ENCODE peak calls at places on chromosomes 11 and 22, in four cellular contexts. Q, G, F and Z are unnamed samples.

GRCh38 chr22:40533712-40534378 is 102.7 kb downstream of the MRTFA start:
- DNase-seq in Q (no peak), G (no peak), F (no peak), Z (no peak)

GRCh38 chr22:22576244-22576988 is 17.4 kb upstream of the PRAME start:
- DNase-seq in Q (peak; percentile 57), G (peak; percentile 49), F (peak; percentile 49), Z (no peak)

GRCh38 chr11:20154381-20154780 is 5.9 kb downstream of the DBX1 start:
- DNase-seq in Q (no peak), G (no peak), F (no peak), Z (no peak)

GRCh38 chr11:44032304-44033085 is 15.3 kb upstream of the ACCSL start:
- DNase-seq in Q (no peak), G (no peak), F (peak; percentile 33), Z (no peak)

GRCh38 chr11:69931994-69932910 is 113.0 kb upstream of the FGF3 start:
- DNase-seq in Q (peak; percentile 59), G (no peak), F (no peak), Z (no peak)

GRCh38 chr22:33835196-33835788 is 85.0 kb downstream of the LARGE1 start:
- DNase-seq in Q (no peak), G (no peak), F (no peak), Z (no peak)

GRCh38 chr11:7677071-7677470 is 3.8 kb upstream of the CYB5R2 start:
- DNase-seq in Q (no peak), G (no peak), F (no peak), Z (no peak)

GRCh38 chr11:68925613-68926012 is 21.9 kb downstream of the IGHMBP2 start:
- DNase-seq in Q (no peak), G (no peak), F (no peak), Z (no peak)

GRCh38 chr11:71212871-71213559 is 39.4 kb downstream of the SHANK2 start:
- DNase-seq in Q (peak; percentile 30), G (no peak), F (no peak), Z (no peak)

GRCh38 chr11:113184498-113184897 is 129.9 kb upstream of the TTC12 start:
- DNase-seq in Q (no peak), G (no peak), F (no peak), Z (no peak)

GRCh38 chr22:26489447-26490036 is 5.9 kb downstream of the SRRD start:
- DNase-seq in Q (no peak), G (no peak), F (no peak), Z (no peak)

GRCh38 chr11:19650929-19651487 is 61.6 kb upstream of the NAV2 start:
- DNase-seq in Q (no peak), G (no peak), F (no peak), Z (no peak)

GRCh38 chr11:109939176-109939810 is 153.9 kb upstream of the ZC3H12C start:
- DNase-seq in Q (peak; percentile 59), G (no peak), F (peak; percentile 58), Z (peak; percentile 63)

GRCh38 chr11:31240340-31240904 is 129.1 kb downstream of the DCDC1 start:
- DNase-seq in Q (peak; percentile 42), G (no peak), F (peak; percentile 17), Z (peak; percentile 33)

GRCh38 chr11:33444835-33445594 is 187.8 kb downstream of the HIPK3 start:
- DNase-seq in Q (no peak), G (no peak), F (no peak), Z (no peak)

GRCh38 chr11:27100534-27100933 is 59.9 kb downstream of the BBOX1 start:
- DNase-seq in Q (no peak), G (no peak), F (no peak), Z (no peak)

GRCh38 chr22:21044931-21045584 is 688 bp upstream of the LRRC74B start:
- DNase-seq in Q (no peak), G (no peak), F (no peak), Z (no peak)

GRCh38 chr22:46922037-46922436 is 159.6 kb downstream of the TBC1D22A start:
- DNase-seq in Q (no peak), G (no peak), F (no peak), Z (no peak)

GRCh38 chr11:69489746-69490365 is 8.4 kb downstream of the LINC01488 start:
- DNase-seq in Q (no peak), G (no peak), F (no peak), Z (no peak)

GRCh38 chr11:117554601-117555333 is 227.1 kb downstream of the CEP164 start:
- DNase-seq in Q (no peak), G (no peak), F (no peak), Z (peak; percentile 44)

GRCh38 chr22:47008208-47008885 is 245.9 kb downstream of the TBC1D22A start:
- DNase-seq in Q (peak; percentile 3), G (no peak), F (no peak), Z (no peak)

GRCh38 chr11:40544162-40544561 is 915.3 kb downstream of the LRRC4C start:
- DNase-seq in Q (no peak), G (no peak), F (no peak), Z (no peak)

GRCh38 chr22:41913842-41914534 is 886 bp downstream of the SHISA8 start:
- DNase-seq in Q (no peak), G (no peak), F (no peak), Z (no peak)
- H3K4me3 ChIP-seq in Q (peak overlapping the region; percentile 24), G (no peak overlapping the region), F (no peak overlapping the region), Z (no peak overlapping the region)

DNA sequence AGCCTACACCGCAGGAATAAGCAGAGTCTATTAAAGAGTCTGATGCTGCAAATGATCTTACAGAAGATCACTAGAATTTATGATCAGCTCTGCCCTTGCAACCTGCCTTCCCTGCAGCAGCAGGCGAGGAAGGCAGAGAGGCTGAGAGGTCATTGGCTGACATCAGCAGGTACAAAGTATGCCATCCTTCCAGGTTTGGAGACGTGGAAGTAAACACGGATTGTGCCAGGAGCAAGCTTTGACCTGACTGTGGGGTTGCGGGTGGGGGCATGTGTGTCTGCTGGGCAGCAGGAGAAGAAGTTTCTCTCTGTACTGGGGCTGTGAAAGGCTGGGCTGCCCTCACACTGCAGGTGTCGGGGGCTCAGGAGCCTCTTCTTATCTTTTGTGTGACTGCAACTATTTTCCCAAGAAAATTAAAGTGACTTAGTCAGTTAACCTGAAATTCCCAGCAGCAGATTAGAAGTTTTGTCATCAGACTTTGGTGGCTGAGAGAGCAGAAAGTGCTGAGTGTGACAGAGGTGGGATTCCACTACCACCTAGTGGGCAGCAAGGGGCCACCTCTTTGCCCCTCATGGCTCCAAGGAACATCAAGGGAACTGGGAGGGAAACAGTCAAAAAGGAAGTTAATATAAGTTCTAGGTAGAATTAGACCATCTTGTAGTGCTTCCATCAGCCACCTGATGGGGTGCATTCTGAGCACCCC is 565.9 kb downstream of the ETS1 start:
- DNase-seq in Q (no peak), G (no peak), F (no peak), Z (no peak)
- TF ChIP-seq CTCF in Q (peak; percentile 66), G (no peak), F (no peak), Z (peak; percentile 17)

GRCh38 chr11:63761870-63762661 is 6.5 kb downstream of the ZFTA start:
- DNase-seq in Q (no peak), G (no peak), F (peak; percentile 22), Z (no peak)

GRCh38 chr11:63764201-63764711 is 4.3 kb downstream of the ZFTA start:
- DNase-seq in Q (no peak), G (no peak), F (peak; percentile 16), Z (no peak)

GRCh38 chr11:63761173-63761572 is 7.4 kb downstream of the ZFTA start:
- DNase-seq in Q (no peak), G (no peak), F (no peak), Z (no peak)

GRCh38 chr11:63763506-63764200 is 4.9 kb downstream of the ZFTA start:
- DNase-seq in Q (no peak), G (no peak), F (peak; percentile 17), Z (no peak)

GRCh38 chr11:63762662-63763505 is 5.7 kb downstream of the ZFTA start:
- DNase-seq in Q (no peak), G (peak; percentile 54), F (peak; percentile 40), Z (no peak)
- H3K4me3 ChIP-seq in Q (no peak overlapping the region), G (peak overlapping the region; percentile 50), F (no peak overlapping the region), Z (no peak overlapping the region)

GRCh38 chr11:13534358-13534757 is 38.6 kb upstream of the PTH start:
- DNase-seq in Q (no peak), G (no peak), F (no peak), Z (no peak)

GRCh38 chr11:13538044-13538443 is 42.2 kb upstream of the PTH start:
- DNase-seq in Q (no peak), G (no peak), F (no peak), Z (no peak)

DNA sequence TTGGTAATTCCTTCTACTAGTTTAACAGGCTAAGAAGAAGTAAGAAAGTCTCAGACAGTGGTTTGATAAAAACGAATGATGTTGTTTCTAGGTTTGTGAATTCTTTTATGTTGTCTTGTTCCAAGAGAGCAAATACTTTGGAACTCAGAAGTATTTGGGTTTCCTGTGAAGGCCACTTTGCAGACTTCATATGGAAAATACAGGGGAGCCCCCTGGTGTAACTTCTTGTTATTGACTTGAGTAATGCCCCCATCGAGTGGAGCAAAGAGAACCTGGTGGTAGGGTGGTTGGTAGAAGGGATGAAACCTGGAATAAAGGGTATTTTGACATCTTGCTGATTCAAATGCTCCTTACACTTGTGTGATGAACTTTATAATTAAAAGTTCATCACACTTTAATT is 40.0 kb upstream of the PTH start:
- DNase-seq in Q (no peak), G (no peak), F (no peak), Z (peak; percentile 80)
- TF ChIP-seq CTCF in Q (peak; percentile 51), G (no peak), F (no peak), Z (peak; percentile 57)

GRCh38 chr11:32433249-32434115 is 1.9 kb downstream of the WT1 start:
- DNase-seq in Q (no peak), G (no peak), F (no peak), Z (no peak)

GRCh38 chr11:32435152-32435480 is 223 bp downstream of the WT1 start:
- DNase-seq in Q (no peak), G (no peak), F (no peak), Z (no peak)

GRCh38 chr11:32435511-32435946 is at the start of gene WT1:
- DNase-seq in Q (peak; percentile 62), G (no peak), F (no peak), Z (no peak)

GRCh38 chr11:32434116-32434386 is 1.3 kb downstream of the WT1 start:
- DNase-seq in Q (no peak), G (no peak), F (no peak), Z (no peak)

DNA sequence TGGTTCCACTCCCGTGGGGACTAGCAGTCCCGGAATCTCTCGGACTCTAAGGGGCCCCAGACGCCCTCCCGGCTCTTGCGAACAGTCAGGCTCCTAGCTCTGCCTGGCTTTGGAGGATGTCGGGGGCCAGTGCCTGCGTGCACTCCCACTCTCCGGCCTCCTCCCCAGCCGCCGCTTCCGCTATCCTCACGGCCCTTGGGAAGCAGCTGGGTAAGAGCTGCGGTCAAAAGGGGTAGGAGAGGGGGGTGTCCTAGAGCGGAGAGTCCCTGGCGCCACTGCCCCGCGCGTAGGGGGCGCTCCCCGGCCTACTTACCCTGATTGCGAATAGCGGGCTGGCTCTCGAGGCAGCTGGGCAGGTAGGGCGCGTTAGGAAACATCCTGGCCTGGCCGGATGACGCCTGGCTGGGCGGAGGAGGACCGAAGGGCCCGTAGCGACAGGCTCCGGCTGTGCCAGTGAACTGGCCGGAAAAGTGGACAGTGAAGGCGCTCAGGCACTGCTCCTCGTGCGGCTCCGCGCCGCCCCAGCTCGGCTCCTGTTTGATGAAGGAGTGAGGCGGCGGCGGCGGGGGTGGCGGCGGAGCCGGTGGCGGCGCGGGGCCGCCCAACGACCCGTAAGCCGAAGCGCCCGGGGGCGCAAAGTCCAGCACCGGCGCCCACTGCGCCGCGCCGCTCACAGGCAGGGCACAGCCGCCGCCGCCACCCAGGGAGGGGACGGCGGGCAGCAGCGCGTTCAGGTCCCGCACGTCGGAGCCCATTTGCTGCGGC is 770 bp downstream of the WT1 start:
- DNase-seq in Q (peak; percentile 58), G (no peak), F (no peak), Z (no peak)
- H3K4me3 ChIP-seq in Q (peak overlapping the region; percentile 71), G (peak overlapping the region; percentile 26), F (no peak overlapping the region), Z (no peak overlapping the region)